ENCODE peak calls at places on chromosomes 2 and 18, in seven cellular contexts. One of them, this sample, is unnamed.

GRCh38 chr18:57813245-57813644 is 10.1 kb upstream of the ATP8B1 start:
- DNase-seq in kidney: no peak
- DNase-seq in upper lobe of left lung: no peak
- DNase-seq in cardiac fibroblast: peak
- DNase-seq in naive thymus-derived CD4-positive, alpha-beta T cell: no peak
- DNase-seq in fibroblast of villous mesenchyme: peak
- DNase-seq in H9: no peak
- DNase-seq in this sample: no peak

GRCh38 chr2:234958746-234959395 is 7.1 kb downstream of the SH3BP4 start:
- DNase-seq in kidney: peak
- DNase-seq in upper lobe of left lung: no peak
- DNase-seq in cardiac fibroblast: no peak
- DNase-seq in naive thymus-derived CD4-positive, alpha-beta T cell: no peak
- DNase-seq in fibroblast of villous mesenchyme: no peak
- DNase-seq in H9: no peak
- DNase-seq in this sample: no peak

GRCh38 chr2:215830313-215830712 is 183.0 kb downstream of the MREG start:
- DNase-seq in kidney: no peak
- DNase-seq in upper lobe of left lung: peak
- DNase-seq in cardiac fibroblast: peak
- DNase-seq in naive thymus-derived CD4-positive, alpha-beta T cell: no peak
- DNase-seq in fibroblast of villous mesenchyme: peak
- DNase-seq in H9: no peak
- DNase-seq in this sample: no peak

GRCh38 chr18:45775241-45775676 is 50.2 kb upstream of the SIGLEC15 start:
- DNase-seq in kidney: peak
- DNase-seq in upper lobe of left lung: peak
- DNase-seq in cardiac fibroblast: peak
- DNase-seq in naive thymus-derived CD4-positive, alpha-beta T cell: peak
- DNase-seq in fibroblast of villous mesenchyme: peak
- DNase-seq in H9: peak
- DNase-seq in this sample: peak

GRCh38 chr18:80192653-80193385 is 54.5 kb downstream of the PARD6G start:
- DNase-seq in kidney: no peak
- DNase-seq in upper lobe of left lung: no peak
- DNase-seq in cardiac fibroblast: no peak
- DNase-seq in naive thymus-derived CD4-positive, alpha-beta T cell: no peak
- DNase-seq in fibroblast of villous mesenchyme: no peak
- DNase-seq in H9: no peak
- DNase-seq in this sample: no peak

GRCh38 chr2:8376603-8377423 is 305.0 kb upstream of the ID2 start:
- DNase-seq in kidney: no peak
- DNase-seq in upper lobe of left lung: no peak
- DNase-seq in cardiac fibroblast: no peak
- DNase-seq in naive thymus-derived CD4-positive, alpha-beta T cell: no peak
- DNase-seq in fibroblast of villous mesenchyme: no peak
- DNase-seq in H9: no peak
- DNase-seq in this sample: peak

GRCh38 chr2:71313016-71313766 is 18.4 kb upstream of the ZNF638 start:
- DNase-seq in kidney: no peak
- DNase-seq in upper lobe of left lung: no peak
- DNase-seq in cardiac fibroblast: no peak
- DNase-seq in naive thymus-derived CD4-positive, alpha-beta T cell: no peak
- DNase-seq in fibroblast of villous mesenchyme: no peak
- DNase-seq in H9: no peak
- DNase-seq in this sample: no peak

GRCh38 chr2:17574406-17575073 is 34.0 kb downstream of the VSNL1 start:
- DNase-seq in kidney: no peak
- DNase-seq in upper lobe of left lung: no peak
- DNase-seq in cardiac fibroblast: no peak
- DNase-seq in naive thymus-derived CD4-positive, alpha-beta T cell: no peak
- DNase-seq in fibroblast of villous mesenchyme: no peak
- DNase-seq in H9: no peak
- DNase-seq in this sample: no peak

GRCh38 chr2:44120428-44120827 is 48.2 kb upstream of the PPM1B start:
- DNase-seq in kidney: no peak
- DNase-seq in upper lobe of left lung: no peak
- DNase-seq in cardiac fibroblast: peak
- DNase-seq in naive thymus-derived CD4-positive, alpha-beta T cell: peak
- DNase-seq in fibroblast of villous mesenchyme: peak
- DNase-seq in H9: no peak
- DNase-seq in this sample: peak

GRCh38 chr2:974054-974453 is 23.4 kb downstream of the SNTG2 start:
- DNase-seq in kidney: no peak
- DNase-seq in upper lobe of left lung: no peak
- DNase-seq in cardiac fibroblast: no peak
- DNase-seq in naive thymus-derived CD4-positive, alpha-beta T cell: peak
- DNase-seq in fibroblast of villous mesenchyme: no peak
- DNase-seq in H9: no peak
- DNase-seq in this sample: peak

GRCh38 chr18:79801641-79802040 is 3.9 kb downstream of the KCNG2 start:
- DNase-seq in kidney: peak
- DNase-seq in upper lobe of left lung: no peak
- DNase-seq in cardiac fibroblast: no peak
- DNase-seq in naive thymus-derived CD4-positive, alpha-beta T cell: no peak
- DNase-seq in fibroblast of villous mesenchyme: no peak
- DNase-seq in H9: no peak
- DNase-seq in this sample: no peak

GRCh38 chr2:64819774-64820688 is 166.3 kb upstream of the SERTAD2 start:
- DNase-seq in kidney: no peak
- DNase-seq in upper lobe of left lung: no peak
- DNase-seq in cardiac fibroblast: no peak
- DNase-seq in naive thymus-derived CD4-positive, alpha-beta T cell: peak
- DNase-seq in fibroblast of villous mesenchyme: peak
- DNase-seq in H9: no peak
- DNase-seq in this sample: peak

GRCh38 chr2:235201796-235202195 is 250.0 kb downstream of the SH3BP4 start:
- DNase-seq in kidney: no peak
- DNase-seq in upper lobe of left lung: no peak
- DNase-seq in cardiac fibroblast: no peak
- DNase-seq in naive thymus-derived CD4-positive, alpha-beta T cell: no peak
- DNase-seq in fibroblast of villous mesenchyme: no peak
- DNase-seq in H9: no peak
- DNase-seq in this sample: no peak

GRCh38 chr2:1887915-1888314 is 143.6 kb upstream of the PXDN start:
- DNase-seq in kidney: no peak
- DNase-seq in upper lobe of left lung: no peak
- DNase-seq in cardiac fibroblast: peak
- DNase-seq in naive thymus-derived CD4-positive, alpha-beta T cell: no peak
- DNase-seq in fibroblast of villous mesenchyme: peak
- DNase-seq in H9: no peak
- DNase-seq in this sample: no peak

GRCh38 chr2:64914735-64915509 is 74.3 kb upstream of the SLC1A4 start:
- DNase-seq in kidney: no peak
- DNase-seq in upper lobe of left lung: no peak
- DNase-seq in cardiac fibroblast: peak
- DNase-seq in naive thymus-derived CD4-positive, alpha-beta T cell: no peak
- DNase-seq in fibroblast of villous mesenchyme: peak
- DNase-seq in H9: no peak
- DNase-seq in this sample: no peak

GRCh38 chr2:59680863-59681262 is 872.6 kb downstream of the BCL11A start:
- DNase-seq in kidney: no peak
- DNase-seq in upper lobe of left lung: no peak
- DNase-seq in cardiac fibroblast: no peak
- DNase-seq in naive thymus-derived CD4-positive, alpha-beta T cell: no peak
- DNase-seq in fibroblast of villous mesenchyme: no peak
- DNase-seq in H9: no peak
- DNase-seq in this sample: no peak

GRCh38 chr2:69815717-69816116 is 13.7 kb upstream of the GMCL1 start:
- DNase-seq in kidney: no peak
- DNase-seq in upper lobe of left lung: no peak
- DNase-seq in cardiac fibroblast: no peak
- DNase-seq in naive thymus-derived CD4-positive, alpha-beta T cell: no peak
- DNase-seq in fibroblast of villous mesenchyme: no peak
- DNase-seq in H9: no peak
- DNase-seq in this sample: no peak